ENCODE peak calls at places on chromosomes 3 and 15, in four cellular contexts. P is lung, O is Peyer's patch, W is mucosa of descending colon. V is an unnamed sample.

GRCh38 chr15:85725564-85725963 is 69.2 kb downstream of the KLHL25 start:
- DNase-seq in O (no peak), W (no peak), P (no peak), V (no peak)

GRCh38 chr3:40847571-40847992 is 322.8 kb downstream of the ZNF621 start:
- DNase-seq in O (no peak), W (no peak), P (no peak), V (no peak)

GRCh38 chr15:70504305-70504951 is 258.9 kb downstream of the UACA start:
- DNase-seq in O (peak; percentile 84), P (no peak), W (peak; percentile 52), V (no peak)

GRCh38 chr3:143601738-143602480 is 246.4 kb downstream of the SLC9A9 start:
- DNase-seq in P (peak; percentile 56), O (no peak), W (no peak), V (no peak)

GRCh38 chr15:100131321-100132224 is 210.2 kb downstream of the ADAMTS17 start:
- DNase-seq in O (no peak), W (peak; percentile 60), P (no peak), V (no peak)

GRCh38 chr3:170469151-170470062 is 50.7 kb downstream of the CLDN11 start:
- DNase-seq in P (no peak), W (no peak), O (no peak), V (no peak)

GRCh38 chr15:83206971-83207621 is 527 bp downstream of the HDGFL3 start:
- DNase-seq in P (no peak), W (peak; percentile 48), O (peak; percentile 48), V (peak; percentile 0)

GRCh38 chr3:45398167-45398566 is 9.8 kb downstream of the LARS2 start:
- DNase-seq in O (no peak), W (no peak), P (no peak), V (no peak)

GRCh38 chr3:27986204-27986879 is 255.1 kb upstream of the CMC1 start:
- DNase-seq in P (no peak), O (no peak), W (no peak), V (no peak)

GRCh38 chr15:25954398-25954797 is 91.3 kb upstream of the ATP10A start:
- DNase-seq in P (no peak), O (no peak), W (no peak), V (no peak)

GRCh38 chr3:159417761-159418160 is 570.9 kb upstream of the IL12A start:
- DNase-seq in W (no peak), O (no peak), P (no peak), V (no peak)

GRCh38 chr3:188202358-188203138 is 48.6 kb downstream of the LPP start:
- DNase-seq in P (no peak), O (no peak), W (no peak), V (no peak)

GRCh38 chr3:53550005-53550620 is 55.7 kb downstream of the CACNA1D start:
- DNase-seq in P (no peak), O (no peak), W (no peak), V (no peak)

GRCh38 chr3:113212845-113213375 is 1.6 kb downstream of the BOC start:
- DNase-seq in O (no peak), P (no peak), W (no peak), V (no peak)

GRCh38 chr3:184234224-184234623 is 4.8 kb downstream of the VWA5B2 start:
- DNase-seq in P (peak; percentile 85), W (no peak), O (no peak), V (no peak)

GRCh38 chr3:94226058-94226457 is 163.2 kb downstream of the NSUN3 start:
- DNase-seq in P (no peak), W (no peak), O (no peak), V (no peak)

GRCh38 chr15:83206387-83206970 is 1.1 kb downstream of the HDGFL3 start:
- DNase-seq in W (no peak), P (no peak), O (no peak), V (no peak)

GRCh38 chr15:87682527-87682926 is 574.0 kb downstream of the NTRK3 start:
- DNase-seq in P (no peak), O (no peak), W (no peak), V (no peak)

GRCh38 chr15:41512078-41512394 is 1.6 kb downstream of the LTK start:
- DNase-seq in W (peak; percentile 64), O (no peak), P (no peak), V (peak; percentile 30)

GRCh38 chr3:10471337-10471721 is 34.1 kb downstream of the ATP2B2 start:
- DNase-seq in P (no peak), O (no peak), W (no peak), V (no peak)

GRCh38 chr3:126620743-126621142 is 34.2 kb downstream of the TXNRD3 start:
- DNase-seq in W (no peak), P (no peak), O (no peak), V (no peak)

GRCh38 chr3:67094167-67094566 is 96.1 kb downstream of the KBTBD8 start:
- DNase-seq in W (no peak), O (no peak), P (no peak), V (no peak)

GRCh38 chr3:27591321-27591711 is 107.1 kb upstream of the SLC4A7 start:
- DNase-seq in P (no peak), O (no peak), W (no peak), V (no peak)

GRCh38 chr3:105042586-105042985 is 324.1 kb upstream of the ALCAM start:
- DNase-seq in P (no peak), O (no peak), W (no peak), V (no peak)

GRCh38 chr3:14508505-14508819 is 31.7 kb downstream of the GRIP2 start:
- DNase-seq in W (no peak), O (no peak), P (no peak), V (no peak)

GRCh38 chr3:57080171-57080570 is 19.7 kb downstream of the SPATA12 start:
- DNase-seq in W (no peak), P (no peak), O (no peak), V (no peak)

GRCh38 chr3:197300361-197300760 is 1.9 kb upstream of the DLG1 start:
- DNase-seq in O (no peak), W (no peak), P (no peak), V (no peak)

GRCh38 chr3:72891053-72891855 is 3.4 kb downstream of the GXYLT2 start:
- DNase-seq in O (no peak), W (no peak), P (no peak), V (no peak)

GRCh38 chr3:30658328-30659052 is 52.1 kb downstream of the TGFBR2 start:
- DNase-seq in W (no peak), P (no peak), O (peak; percentile 80), V (peak; percentile 70)

GRCh38 chr3:30656624-30657141 is 50.3 kb downstream of the TGFBR2 start:
- DNase-seq in W (no peak), P (no peak), O (no peak), V (no peak)

GRCh38 chr3:30659270-30660127 is 53.1 kb downstream of the TGFBR2 start:
- DNase-seq in P (no peak), O (no peak), W (no peak), V (peak; percentile 58)

GRCh38 chr3:30660128-30660525 is 53.7 kb downstream of the TGFBR2 start:
- DNase-seq in O (no peak), P (no peak), W (no peak), V (no peak)

DNA sequence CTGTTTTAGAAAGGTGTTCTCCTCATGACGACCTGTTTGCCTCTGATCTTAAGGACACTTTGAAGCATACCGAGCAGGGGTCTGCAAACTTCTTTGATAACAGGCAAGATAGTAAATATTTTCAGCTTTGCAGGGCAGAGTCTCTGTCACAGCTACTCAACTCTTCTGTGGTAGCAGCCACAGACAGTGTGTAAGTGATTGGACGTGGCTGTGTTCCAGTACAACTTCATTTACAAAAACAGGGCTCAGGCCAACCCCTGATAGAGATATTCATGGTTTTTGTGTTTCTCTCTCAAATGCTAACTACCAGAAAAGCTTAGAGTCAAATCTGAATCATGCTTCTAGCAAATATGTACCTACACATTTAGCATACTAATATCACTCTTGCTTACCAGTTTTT is 51.5 kb downstream of the TGFBR2 start:
- DNase-seq in P (no peak), O (no peak), W (no peak), V (peak; percentile 52)
- H3K4me1 ChIP-seq in P (peaks cover 22% of the 10 kb centered on the region), O (peaks cover 60% of the 10 kb centered on the region), W (peaks cover 11% of the 10 kb centered on the region), V (peaks cover 100% of the 10 kb centered on the region)

DNA sequence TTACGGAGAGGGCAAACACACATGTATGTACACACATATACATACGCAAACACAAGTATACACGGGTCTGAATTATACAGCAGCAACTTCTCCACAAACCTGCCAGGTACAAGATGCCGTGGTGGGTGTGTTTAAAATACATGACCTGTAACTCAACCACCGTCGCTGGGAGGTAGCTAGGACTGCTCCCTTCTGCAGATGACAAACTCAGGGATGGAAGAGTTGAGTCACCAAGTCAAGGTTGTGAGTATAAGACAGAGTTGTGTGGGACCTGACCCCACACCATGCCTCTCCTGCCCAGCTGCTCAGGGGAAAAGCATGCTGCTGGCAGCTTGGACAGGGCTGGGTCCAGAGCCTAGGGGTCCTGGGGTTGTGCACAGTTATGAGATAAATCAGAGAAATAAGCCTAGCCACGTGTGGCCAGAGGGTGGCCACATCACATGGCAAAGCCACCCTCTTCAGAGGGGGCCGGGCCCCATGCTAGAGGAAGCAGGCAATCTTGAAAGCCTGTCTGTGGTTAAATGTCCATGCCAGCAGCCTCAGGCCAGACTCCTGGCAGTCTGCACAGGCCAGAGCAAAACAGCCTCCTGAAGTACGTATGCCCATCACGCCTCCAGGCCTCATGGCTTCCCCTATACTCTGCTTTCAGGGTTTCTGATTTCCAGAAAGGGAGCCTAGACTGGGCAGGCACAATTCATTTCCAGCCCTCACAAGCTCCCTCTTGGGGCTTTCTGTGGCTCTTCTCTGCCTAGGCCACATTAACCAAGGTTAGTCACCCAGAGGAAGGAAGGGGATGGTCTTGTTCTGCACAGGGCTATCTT is 107.7 kb upstream of the RPL32 start:
- DNase-seq in O (no peak), W (no peak), P (no peak), V (peak; percentile 15)
- H3K4me1 ChIP-seq in O (peaks cover 10% of the 10 kb centered on the region), W (peaks cover 12% of the 10 kb centered on the region), P (peaks cover 52% of the 10 kb centered on the region), V (peaks cover 81% of the 10 kb centered on the region)

GRCh38 chr15:39202641-39203040 is 378.2 kb upstream of the THBS1 start:
- DNase-seq in W (no peak), O (no peak), P (no peak), V (no peak)
- H3K4me1 ChIP-seq in W (no peaks in the 10 kb centered on the region), O (no peaks in the 10 kb centered on the region), P (no peaks in the 10 kb centered on the region), V (no peaks in the 10 kb centered on the region)

GRCh38 chr3:168951368-168951767 is 712.1 kb downstream of the MECOM start:
- DNase-seq in P (no peak), W (no peak), O (no peak), V (no peak)
- H3K4me1 ChIP-seq in P (no peaks in the 10 kb centered on the region), W (no peaks in the 10 kb centered on the region), O (no peaks in the 10 kb centered on the region), V (no peaks in the 10 kb centered on the region)

GRCh38 chr15:71687902-71688508 is 122.3 kb upstream of the NR2E3 start:
- DNase-seq in O (no peak), P (no peak), W (no peak), V (no peak)

GRCh38 chr15:71685420-71685993 is 124.8 kb upstream of the NR2E3 start:
- DNase-seq in P (no peak), O (no peak), W (no peak), V (no peak)

GRCh38 chr15:71686221-71687050 is 123.9 kb upstream of the NR2E3 start:
- DNase-seq in P (no peak), W (no peak), O (no peak), V (no peak)

GRCh38 chr15:71691322-71691699 is 119.0 kb upstream of the NR2E3 start:
- DNase-seq in W (no peak), O (no peak), P (no peak), V (no peak)

DNA sequence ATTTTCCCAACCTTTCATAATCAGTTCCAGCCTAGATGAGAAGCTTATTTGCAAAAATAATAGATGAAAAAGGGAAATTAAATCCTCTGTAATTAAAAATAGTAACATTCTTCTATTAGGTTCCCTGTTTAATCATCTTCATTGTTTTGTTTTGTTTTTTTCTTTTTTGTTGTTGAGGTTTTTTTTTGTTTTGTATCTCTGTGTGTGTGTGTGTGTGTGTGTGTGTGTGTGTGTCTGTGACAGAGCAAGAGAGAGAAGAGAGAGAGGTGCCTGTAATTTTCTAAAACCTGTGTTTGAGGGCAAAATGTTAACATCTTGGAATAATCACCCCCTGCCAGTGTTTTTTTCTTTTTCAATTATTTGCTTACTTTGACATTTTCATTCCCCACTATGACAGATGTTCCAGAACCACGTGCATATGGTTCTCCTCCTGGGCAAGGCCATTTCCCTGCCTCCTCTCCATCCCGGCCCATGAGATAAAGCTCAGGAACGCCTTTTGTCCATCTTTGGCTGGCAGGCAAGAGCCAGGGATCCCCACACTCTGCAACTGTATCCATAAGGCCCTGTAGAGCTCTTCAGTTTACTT is 121.8 kb upstream of the NR2E3 start:
- DNase-seq in O (no peak), W (no peak), P (no peak), V (no peak)
- H3K4me1 ChIP-seq in O (no peaks in the 10 kb centered on the region), W (peaks cover 12% of the 10 kb centered on the region), P (peaks cover 6% of the 10 kb centered on the region), V (no peaks in the 10 kb centered on the region)